ENCODE peak calls at places on chromosome 20, in five cellular contexts. One of them, this sample, is unnamed.

GRCh38 chr20:2386516-2387179 is 5.9 kb downstream of the TGM6 start:
- DNase-seq in mucosa of descending colon: no peak
- DNase-seq in IMR-90: peak; percentile 38
- DNase-seq in esophagus squamous epithelium: no peak
- DNase-seq in fibroblast of lung: peak; percentile 87
- DNase-seq in this sample: no peak

GRCh38 chr20:52958206-52958605 is 14.0 kb upstream of the TSHZ2 start:
- DNase-seq in fibroblast of lung: no peak
- DNase-seq in esophagus squamous epithelium: no peak
- DNase-seq in mucosa of descending colon: no peak
- DNase-seq in IMR-90: no peak
- DNase-seq in this sample: no peak

GRCh38 chr20:47438464-47439381 is 63.0 kb upstream of the NCOA3 start:
- DNase-seq in IMR-90: no peak
- DNase-seq in esophagus squamous epithelium: no peak
- DNase-seq in fibroblast of lung: peak; percentile 61
- DNase-seq in mucosa of descending colon: peak; percentile 23
- DNase-seq in this sample: no peak

GRCh38 chr20:51487076-51487475 is 55.4 kb downstream of the NFATC2 start:
- DNase-seq in IMR-90: no peak
- DNase-seq in esophagus squamous epithelium: no peak
- DNase-seq in fibroblast of lung: no peak
- DNase-seq in mucosa of descending colon: no peak
- DNase-seq in this sample: no peak

GRCh38 chr20:63118786-63119450 is 97.0 kb downstream of the YTHDF1 start:
- DNase-seq in esophagus squamous epithelium: no peak
- DNase-seq in IMR-90: no peak
- DNase-seq in fibroblast of lung: no peak
- DNase-seq in mucosa of descending colon: no peak
- DNase-seq in this sample: no peak

GRCh38 chr20:10040070-10040970 is 5.5 kb downstream of the ANKEF1 start:
- DNase-seq in IMR-90: peak; percentile 85
- DNase-seq in fibroblast of lung: peak; percentile 79
- DNase-seq in esophagus squamous epithelium: no peak
- DNase-seq in mucosa of descending colon: no peak
- DNase-seq in this sample: no peak

GRCh38 chr20:59948828-59949720 is 8.9 kb downstream of the FAM217B start:
- DNase-seq in IMR-90: peak; percentile 67
- DNase-seq in fibroblast of lung: peak; percentile 43
- DNase-seq in mucosa of descending colon: peak; percentile 53
- DNase-seq in esophagus squamous epithelium: no peak
- DNase-seq in this sample: no peak

GRCh38 chr20:17525650-17526049 is 5.5 kb downstream of the BFSP1 start:
- DNase-seq in esophagus squamous epithelium: no peak
- DNase-seq in IMR-90: no peak
- DNase-seq in fibroblast of lung: peak; percentile 31
- DNase-seq in mucosa of descending colon: peak; percentile 50
- DNase-seq in this sample: no peak

GRCh38 chr20:57786304-57786942 is 76.6 kb upstream of the PMEPA1 start:
- DNase-seq in fibroblast of lung: no peak
- DNase-seq in esophagus squamous epithelium: no peak
- DNase-seq in IMR-90: no peak
- DNase-seq in mucosa of descending colon: no peak
- DNase-seq in this sample: no peak

GRCh38 chr20:14921546-14921945 is 584.1 kb upstream of the FLRT3 start:
- DNase-seq in mucosa of descending colon: no peak
- DNase-seq in fibroblast of lung: peak; percentile 21
- DNase-seq in esophagus squamous epithelium: no peak
- DNase-seq in IMR-90: no peak
- DNase-seq in this sample: no peak

GRCh38 chr20:3204124-3204794 is at the start of gene DDRGK1:
- DNase-seq in mucosa of descending colon: peak; percentile 96
- DNase-seq in IMR-90: peak; percentile 69
- DNase-seq in esophagus squamous epithelium: peak; percentile 57
- DNase-seq in fibroblast of lung: peak; percentile 64
- DNase-seq in this sample: peak; percentile 93

GRCh38 chr20:41774291-41774690 is 156.1 kb upstream of the CHD6 start:
- DNase-seq in mucosa of descending colon: no peak
- DNase-seq in IMR-90: no peak
- DNase-seq in fibroblast of lung: no peak
- DNase-seq in esophagus squamous epithelium: no peak
- DNase-seq in this sample: no peak

GRCh38 chr20:59776626-59777320 is 156.7 kb downstream of the SYCP2 start:
- DNase-seq in mucosa of descending colon: no peak
- DNase-seq in esophagus squamous epithelium: no peak
- DNase-seq in IMR-90: no peak
- DNase-seq in fibroblast of lung: no peak
- DNase-seq in this sample: no peak

GRCh38 chr20:18832801-18833200 is 19.2 kb downstream of the SCP2D1 start:
- DNase-seq in fibroblast of lung: no peak
- DNase-seq in IMR-90: no peak
- DNase-seq in mucosa of descending colon: no peak
- DNase-seq in esophagus squamous epithelium: no peak
- DNase-seq in this sample: no peak

GRCh38 chr20:62571667-62572344 is 70.5 kb upstream of the SLCO4A1 start:
- DNase-seq in esophagus squamous epithelium: no peak
- DNase-seq in IMR-90: no peak
- DNase-seq in mucosa of descending colon: no peak
- DNase-seq in fibroblast of lung: no peak
- DNase-seq in this sample: no peak

GRCh38 chr20:61531553-61532345 is 279.7 kb downstream of the CDH4 start:
- DNase-seq in esophagus squamous epithelium: no peak
- DNase-seq in mucosa of descending colon: no peak
- DNase-seq in fibroblast of lung: peak; percentile 81
- DNase-seq in IMR-90: peak; percentile 46
- DNase-seq in this sample: no peak

GRCh38 chr20:7859371-7859802 is 80.9 kb downstream of the HAO1 start:
- DNase-seq in IMR-90: peak; percentile 70
- DNase-seq in fibroblast of lung: peak; percentile 78
- DNase-seq in esophagus squamous epithelium: no peak
- DNase-seq in mucosa of descending colon: peak; percentile 3
- DNase-seq in this sample: no peak

GRCh38 chr20:59087829-59088433 is 45.3 kb upstream of the PRELID3B start:
- DNase-seq in IMR-90: peak; percentile 47
- DNase-seq in esophagus squamous epithelium: peak; percentile 7
- DNase-seq in mucosa of descending colon: peak; percentile 96
- DNase-seq in fibroblast of lung: peak; percentile 25
- DNase-seq in this sample: peak; percentile 89

GRCh38 chr20:57392512-57393271 is 1.5 kb downstream of the RBM38 start:
- DNase-seq in mucosa of descending colon: peak; percentile 64
- DNase-seq in IMR-90: no peak
- DNase-seq in esophagus squamous epithelium: no peak
- DNase-seq in fibroblast of lung: no peak
- DNase-seq in this sample: peak; percentile 78

GRCh38 chr20:47318027-47318595 is 38.4 kb downstream of the ZMYND8 start:
- DNase-seq in fibroblast of lung: peak; percentile 80
- DNase-seq in mucosa of descending colon: peak; percentile 87
- DNase-seq in esophagus squamous epithelium: no peak
- DNase-seq in IMR-90: peak; percentile 65
- DNase-seq in this sample: no peak

GRCh38 chr20:39893013-39893685 is 795.9 kb downstream of the MAFB start:
- DNase-seq in esophagus squamous epithelium: no peak
- DNase-seq in mucosa of descending colon: no peak
- DNase-seq in fibroblast of lung: peak; percentile 86
- DNase-seq in IMR-90: peak; percentile 91
- DNase-seq in this sample: no peak

GRCh38 chr20:46083531-46084061 is 6.2 kb downstream of the NCOA5 start:
- DNase-seq in esophagus squamous epithelium: no peak
- DNase-seq in IMR-90: no peak
- DNase-seq in fibroblast of lung: no peak
- DNase-seq in mucosa of descending colon: no peak
- DNase-seq in this sample: no peak

GRCh38 chr20:52667358-52667757 is 304.8 kb upstream of the TSHZ2 start:
- DNase-seq in mucosa of descending colon: no peak
- DNase-seq in fibroblast of lung: no peak
- DNase-seq in IMR-90: no peak
- DNase-seq in esophagus squamous epithelium: no peak
- DNase-seq in this sample: no peak

GRCh38 chr20:33434434-33434833 is 9.1 kb downstream of the SNTA1 start:
- DNase-seq in mucosa of descending colon: no peak
- DNase-seq in esophagus squamous epithelium: no peak
- DNase-seq in IMR-90: no peak
- DNase-seq in fibroblast of lung: no peak
- DNase-seq in this sample: no peak

GRCh38 chr20:33119725-33120720 is 40.6 kb downstream of the BPIFB4 start:
- DNase-seq in esophagus squamous epithelium: no peak
- DNase-seq in mucosa of descending colon: no peak
- DNase-seq in fibroblast of lung: no peak
- DNase-seq in IMR-90: no peak
- DNase-seq in this sample: no peak

GRCh38 chr20:32071395-32072167 is 19.5 kb downstream of the HCK start:
- DNase-seq in IMR-90: no peak
- DNase-seq in fibroblast of lung: no peak
- DNase-seq in esophagus squamous epithelium: no peak
- DNase-seq in mucosa of descending colon: no peak
- DNase-seq in this sample: no peak
- H3K4me1 ChIP-seq in IMR-90: peaks cover 10% of the 10 kb centered on the region
- H3K4me1 ChIP-seq in fibroblast of lung: peaks cover 4% of the 10 kb centered on the region
- H3K4me1 ChIP-seq in esophagus squamous epithelium: no peaks in the 10 kb centered on the region
- H3K4me1 ChIP-seq in mucosa of descending colon: no peaks in the 10 kb centered on the region
- H3K4me1 ChIP-seq in this sample: no peaks in the 10 kb centered on the region

DNA sequence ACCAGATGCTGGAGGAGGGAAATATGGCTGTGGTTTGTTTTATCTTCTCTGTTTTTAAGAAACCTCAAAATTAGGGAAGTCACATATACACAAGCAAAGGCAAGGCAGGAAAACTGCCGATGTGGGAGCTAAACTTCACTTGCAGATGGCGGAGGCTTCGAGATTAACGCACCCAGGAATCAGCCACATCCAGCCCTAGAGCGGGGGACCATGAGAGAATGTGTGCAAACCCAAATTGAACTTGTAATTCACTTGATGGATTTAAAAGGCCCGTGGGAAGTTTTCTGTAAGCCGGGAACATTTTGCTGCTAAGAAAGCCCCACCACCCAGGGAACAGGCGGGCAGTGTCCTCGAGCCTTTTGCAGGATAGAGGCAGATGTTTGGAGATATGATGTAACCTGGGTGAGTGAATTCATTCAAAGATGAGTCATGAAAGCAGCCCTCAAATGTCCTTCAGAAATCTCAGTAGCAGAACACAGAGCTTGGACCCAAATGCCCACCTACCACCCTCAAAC is 39.9 kb downstream of the PREX1 start:
- DNase-seq in fibroblast of lung: peak; percentile 77
- DNase-seq in mucosa of descending colon: no peak
- DNase-seq in IMR-90: peak; percentile 47
- DNase-seq in esophagus squamous epithelium: no peak
- DNase-seq in this sample: no peak
- H3K4me3 ChIP-seq in fibroblast of lung: no peak overlapping the region
- H3K4me3 ChIP-seq in mucosa of descending colon: no peak overlapping the region
- H3K4me3 ChIP-seq in IMR-90: no peak overlapping the region
- H3K4me3 ChIP-seq in esophagus squamous epithelium: no peak overlapping the region
- H3K4me3 ChIP-seq in this sample: no peak overlapping the region

GRCh38 chr20:25352746-25353145 is 37.9 kb downstream of the ABHD12 start:
- DNase-seq in mucosa of descending colon: no peak
- DNase-seq in esophagus squamous epithelium: no peak
- DNase-seq in IMR-90: no peak
- DNase-seq in fibroblast of lung: no peak
- DNase-seq in this sample: no peak

GRCh38 chr20:25355191-25355590 is 35.4 kb downstream of the ABHD12 start:
- DNase-seq in fibroblast of lung: no peak
- DNase-seq in esophagus squamous epithelium: no peak
- DNase-seq in mucosa of descending colon: no peak
- DNase-seq in IMR-90: no peak
- DNase-seq in this sample: no peak

GRCh38 chr20:25355866-25356265 is 34.8 kb downstream of the ABHD12 start:
- DNase-seq in fibroblast of lung: no peak
- DNase-seq in IMR-90: no peak
- DNase-seq in esophagus squamous epithelium: no peak
- DNase-seq in mucosa of descending colon: no peak
- DNase-seq in this sample: no peak

GRCh38 chr20:25353368-25353753 is 37.3 kb downstream of the ABHD12 start:
- DNase-seq in fibroblast of lung: no peak
- DNase-seq in esophagus squamous epithelium: no peak
- DNase-seq in IMR-90: no peak
- DNase-seq in mucosa of descending colon: no peak
- DNase-seq in this sample: no peak

GRCh38 chr20:25353754-25354705 is 36.6 kb downstream of the ABHD12 start:
- DNase-seq in fibroblast of lung: no peak
- DNase-seq in esophagus squamous epithelium: no peak
- DNase-seq in IMR-90: no peak
- DNase-seq in mucosa of descending colon: no peak
- DNase-seq in this sample: no peak
- H3K4me1 ChIP-seq in fibroblast of lung: peaks cover 2% of the 10 kb centered on the region
- H3K4me1 ChIP-seq in esophagus squamous epithelium: no peaks in the 10 kb centered on the region
- H3K4me1 ChIP-seq in IMR-90: peaks cover 21% of the 10 kb centered on the region
- H3K4me1 ChIP-seq in mucosa of descending colon: peaks cover 6% of the 10 kb centered on the region
- H3K4me1 ChIP-seq in this sample: no peaks in the 10 kb centered on the region

GRCh38 chr20:11919571-11919970 is 1.9 kb downstream of the BTBD3 start:
- DNase-seq in IMR-90: no peak
- DNase-seq in mucosa of descending colon: no peak
- DNase-seq in esophagus squamous epithelium: no peak
- DNase-seq in fibroblast of lung: no peak
- DNase-seq in this sample: no peak
- H3K4me3 ChIP-seq in IMR-90: peak overlapping the region; percentile 11
- H3K4me3 ChIP-seq in mucosa of descending colon: no peak overlapping the region
- H3K4me3 ChIP-seq in esophagus squamous epithelium: peak overlapping the region; percentile 26
- H3K4me3 ChIP-seq in fibroblast of lung: peak overlapping the region; percentile 65
- H3K4me3 ChIP-seq in this sample: peak overlapping the region; percentile 57

GRCh38 chr20:49990310-49990720 is 7.5 kb downstream of the SNAI1 start:
- DNase-seq in IMR-90: no peak
- DNase-seq in mucosa of descending colon: no peak
- DNase-seq in fibroblast of lung: peak; percentile 40
- DNase-seq in esophagus squamous epithelium: no peak
- DNase-seq in this sample: no peak
- H3K4me1 ChIP-seq in IMR-90: peaks cover 40% of the 10 kb centered on the region
- H3K4me1 ChIP-seq in mucosa of descending colon: no peaks in the 10 kb centered on the region
- H3K4me1 ChIP-seq in fibroblast of lung: peaks cover 29% of the 10 kb centered on the region
- H3K4me1 ChIP-seq in esophagus squamous epithelium: peaks cover 18% of the 10 kb centered on the region
- H3K4me1 ChIP-seq in this sample: peaks cover 11% of the 10 kb centered on the region